ENCODE peak calls at places on chromosomes 2 and 18, in nine cellular contexts. T is HepG2; C is ovary; R is amygdala; X is Jurkat, Clone E6-1; J is GM06990; G is naive thymus-derived CD8-positive, alpha-beta T cell; I is germinal center; A is frontal cortex. N is an unnamed sample.

GRCh38 chr2:32357545-32358482 is 991 bp downstream of the BIRC6 start:
- DNase-seq in T (peak), C (peak), R (peak), X (no peak), J (peak), G (peak), I (peak), A (peak), N (peak)

GRCh38 chr2:232421189-232421785 is 14.6 kb downstream of the ALPG start:
- DNase-seq in T (no peak), C (no peak), R (no peak), X (no peak), J (no peak), G (no peak), I (no peak), A (no peak), N (no peak)

GRCh38 chr2:64989126-64989981 is at the start of gene SLC1A4:
- DNase-seq in T (peak), C (peak), R (peak), X (peak), J (peak), G (peak), I (peak), A (peak), N (peak)

GRCh38 chr2:9708683-9709538 is 78.1 kb upstream of the YWHAQ start:
- DNase-seq in T (no peak), C (no peak), R (no peak), X (no peak), J (peak), G (no peak), I (no peak), A (no peak), N (no peak)

GRCh38 chr18:1392865-1393734 is 488.4 kb downstream of the ADCYAP1 start:
- DNase-seq in T (peak), C (no peak), R (no peak), X (no peak), J (no peak), G (no peak), I (no peak), A (no peak), N (no peak)

GRCh38 chr2:45771251-45771650 is 119.8 kb downstream of the PRKCE start:
- DNase-seq in T (no peak), C (peak), R (peak), X (no peak), J (no peak), G (no peak), I (no peak), A (no peak), N (peak)

GRCh38 chr18:68714356-68714706 is 577 bp downstream of the TMX3 start:
- DNase-seq in T (peak), C (no peak), R (no peak), X (no peak), J (no peak), G (no peak), I (peak), A (peak), N (no peak)

GRCh38 chr2:24015562-24016375 is 5.9 kb downstream of the MFSD2B start:
- DNase-seq in T (peak), C (no peak), R (no peak), X (no peak), J (no peak), G (no peak), I (no peak), A (no peak), N (no peak)

GRCh38 chr2:229571243-229571642 is 143.1 kb downstream of the DNER start:
- DNase-seq in T (no peak), C (no peak), R (no peak), X (no peak), J (no peak), G (no peak), I (no peak), A (no peak), N (no peak)

GRCh38 chr2:19574788-19575260 is 216.4 kb upstream of the OSR1 start:
- DNase-seq in T (no peak), C (no peak), R (no peak), X (no peak), J (no peak), G (no peak), I (no peak), A (no peak), N (no peak)

GRCh38 chr2:68284896-68285295 is 32.6 kb upstream of the PPP3R1 start:
- DNase-seq in T (no peak), C (peak), R (no peak), X (no peak), J (no peak), G (no peak), I (no peak), A (no peak), N (no peak)

GRCh38 chr2:76870581-76870980 is 651.6 kb downstream of the LRRTM4 start:
- DNase-seq in T (no peak), C (no peak), R (no peak), X (no peak), J (no peak), G (no peak), I (no peak), A (no peak), N (no peak)

GRCh38 chr2:203835420-203835819 is 32.2 kb upstream of the CTLA4 start:
- DNase-seq in T (no peak), C (no peak), R (no peak), X (no peak), J (no peak), G (no peak), I (no peak), A (no peak), N (no peak)

GRCh38 chr2:234827096-234827860 is 124.5 kb upstream of the SH3BP4 start:
- DNase-seq in T (no peak), C (no peak), R (no peak), X (no peak), J (no peak), G (no peak), I (no peak), A (no peak), N (no peak)

GRCh38 chr2:168159754-168160585 is 87.4 kb downstream of the STK39 start:
- DNase-seq in T (no peak), C (no peak), R (no peak), X (no peak), J (no peak), G (no peak), I (no peak), A (no peak), N (no peak)

GRCh38 chr2:127700527-127701192 is 637 bp upstream of the SFT2D3 start:
- DNase-seq in T (peak), C (peak), R (no peak), X (peak), J (peak), G (peak), I (peak), A (no peak), N (no peak)

GRCh38 chr2:239977111-239977510 is 48.0 kb downstream of the NDUFA10 start:
- DNase-seq in T (no peak), C (no peak), R (no peak), X (no peak), J (no peak), G (no peak), I (no peak), A (no peak), N (no peak)

GRCh38 chr2:88925770-88926462 is 234.4 kb downstream of the RPIA start:
- DNase-seq in T (no peak), C (no peak), R (no peak), X (no peak), J (no peak), G (no peak), I (no peak), A (no peak), N (no peak)

GRCh38 chr2:50515638-50516037 is 516.3 kb downstream of the NRXN1 start:
- DNase-seq in T (no peak), C (no peak), R (no peak), X (no peak), J (no peak), G (no peak), I (no peak), A (no peak), N (no peak)

GRCh38 chr2:47225061-47225783 is 70.1 kb upstream of the STPG4 start:
- DNase-seq in T (peak), C (peak), R (no peak), X (no peak), J (no peak), G (no peak), I (no peak), A (no peak), N (peak)

GRCh38 chr2:55922488-55922887 is 1.1 kb downstream of the EFEMP1 start:
- DNase-seq in T (no peak), C (no peak), R (no peak), X (no peak), J (no peak), G (no peak), I (no peak), A (no peak), N (no peak)

N was measured in hypothalamus.